ENCODE peak calls at places on chromosome 9, in four cellular contexts. S is kidney; L is BJ; C is CD4-positive, alpha-beta T cell. Y is an unnamed sample.
A peak's percentile ranks its signal among the peaks of the same experiment; 100 is the strongest.

GRCh38 chr9:90835206-90835605 is 33.6 kb downstream of the SYK start:
- DNase-seq in C (no peak), L (no peak), S (no peak), Y (no peak)

GRCh38 chr9:112819635-112820496 is 69.3 kb downstream of the SNX30 start:
- DNase-seq in S (no peak), C (no peak), L (peak; percentile 31), Y (no peak)

GRCh38 chr9:119961774-119962408 is 592.7 kb upstream of the BRINP1 start:
- DNase-seq in S (no peak), C (no peak), L (no peak), Y (no peak)

GRCh38 chr9:114433086-114433485 is 45.3 kb upstream of the AKNA start:
- DNase-seq in C (no peak), S (no peak), L (no peak), Y (no peak)

GRCh38 chr9:114405294-114406034 is 17.7 kb upstream of the AKNA start:
- DNase-seq in L (no peak), S (no peak), C (peak; percentile 74), Y (peak; percentile 62)

GRCh38 chr9:75903785-75904360 is 13.4 kb downstream of the PCSK5 start:
- DNase-seq in S (no peak), C (no peak), L (no peak), Y (no peak)

GRCh38 chr9:111872886-111873285 is 23.7 kb upstream of the UGCG start:
- DNase-seq in C (no peak), S (no peak), L (no peak), Y (no peak)

GRCh38 chr9:20403346-20403745 is 219.0 kb downstream of the MLLT3 start:
- DNase-seq in S (no peak), L (no peak), C (no peak), Y (no peak)

GRCh38 chr9:71680189-71680983 is 87.9 kb downstream of the CEMIP2 start:
- DNase-seq in C (no peak), S (no peak), L (no peak), Y (no peak)

GRCh38 chr9:110752766-110753165 is 84.2 kb downstream of the MUSK start:
- DNase-seq in S (no peak), C (no peak), L (peak; percentile 74), Y (no peak)

GRCh38 chr9:129333961-129334743 is 156.1 kb upstream of the IER5L start:
- DNase-seq in C (peak; percentile 29), S (peak; percentile 99), L (peak; percentile 83), Y (no peak)

GRCh38 chr9:6226696-6227095 is 11.1 kb downstream of the IL33 start:
- DNase-seq in C (no peak), S (no peak), L (no peak), Y (no peak)

GRCh38 chr9:127055745-127056402 is 66.6 kb downstream of the ANGPTL2 start:
- DNase-seq in C (no peak), S (no peak), L (no peak), Y (no peak)

GRCh38 chr9:101840694-101841188 is 102.3 kb upstream of the GRIN3A start:
- DNase-seq in C (no peak), S (no peak), L (no peak), Y (no peak)

GRCh38 chr9:82940386-82940785 is 122.6 kb downstream of the RASEF start:
- DNase-seq in C (no peak), S (no peak), L (no peak), Y (no peak)

GRCh38 chr9:14344846-14345585 is 31.1 kb upstream of the NFIB start:
- DNase-seq in C (no peak), S (no peak), L (no peak), Y (no peak)

GRCh38 chr9:26975728-26976707 is 19.8 kb downstream of the IFT74 start:
- DNase-seq in S (no peak), L (no peak), C (no peak), Y (no peak)

GRCh38 chr9:125629451-125629850 is 77.6 kb downstream of the MAPKAP1 start:
- DNase-seq in C (no peak), S (no peak), L (no peak), Y (no peak)

GRCh38 chr9:9257999-9258398 is 1354.8 kb downstream of the PTPRD start:
- DNase-seq in C (no peak), L (no peak), S (no peak), Y (no peak)

GRCh38 chr9:80648336-80648735 is 1041.0 kb downstream of the TLE1 start:
- DNase-seq in S (no peak), C (no peak), L (no peak), Y (no peak)

GRCh38 chr9:71608825-71609452 is 159.4 kb downstream of the CEMIP2 start:
- DNase-seq in C (no peak), L (no peak), S (no peak), Y (no peak)

GRCh38 chr9:38047301-38048251 is 21.5 kb downstream of the SHB start:
- DNase-seq in L (no peak), C (no peak), S (peak; percentile 86), Y (no peak)

GRCh38 chr9:123419091-123419490 is 63.1 kb downstream of the CRB2 start:
- DNase-seq in L (no peak), S (peak; percentile 46), C (no peak), Y (no peak)

GRCh38 chr9:76618762-76619161 is 145.5 kb upstream of the PCA3 start:
- DNase-seq in C (no peak), S (no peak), L (peak; percentile 98), Y (no peak)

GRCh38 chr9:134325096-134325812 is 1.0 kb upstream of the RXRA start:
- DNase-seq in C (no peak), S (peak; percentile 89), L (no peak), Y (no peak)

GRCh38 chr9:93117924-93118862 is 15.9 kb downstream of the NINJ1 start:
- DNase-seq in C (no peak), L (no peak), S (peak; percentile 51), Y (no peak)

GRCh38 chr9:113530022-113530635 is 66.6 kb downstream of the RGS3 start:
- DNase-seq in S (no peak), C (no peak), L (no peak), Y (no peak)

DNA sequence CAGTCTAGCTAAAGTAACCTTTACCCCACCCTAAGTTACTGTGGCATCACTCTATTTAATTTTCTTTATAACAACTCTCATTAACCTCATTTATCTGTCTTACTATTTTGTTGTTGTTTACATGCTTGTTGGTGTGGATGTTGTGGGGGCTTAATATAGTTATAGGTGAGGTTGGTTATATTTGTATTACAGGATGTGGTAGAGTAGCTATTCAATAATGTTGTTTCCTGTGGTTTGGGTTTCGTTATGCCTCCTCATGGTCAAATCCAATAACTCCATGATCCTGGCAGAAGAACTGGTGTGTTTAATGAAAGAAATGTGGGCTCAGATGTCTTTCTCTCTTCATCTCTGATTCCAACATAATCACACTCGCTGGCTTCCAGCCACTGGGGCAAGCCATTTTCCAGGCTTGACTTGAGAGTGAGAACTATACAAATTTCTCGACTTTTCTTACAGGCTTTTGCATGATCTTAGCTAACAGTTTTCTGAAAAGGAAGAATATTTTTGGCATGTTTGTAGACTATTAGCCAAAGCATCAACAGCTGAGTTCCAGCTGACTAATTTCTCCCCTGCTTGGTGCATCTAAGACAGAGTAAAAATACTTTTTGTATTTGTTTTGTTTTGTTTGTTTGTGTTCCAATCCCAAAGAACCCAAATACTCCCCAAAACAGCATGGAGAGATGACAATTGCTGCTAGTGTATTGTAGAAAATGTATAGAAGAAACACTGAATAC is 303.7 kb upstream of the PAPPA start:
- DNase-seq in L (peak; percentile 19), C (no peak), S (no peak), Y (no peak)
- TF ChIP-seq CTCF in L (peak; percentile 10), C (no peak), S (no peak), Y (no peak)

GRCh38 chr9:136089697-136090045 is 5.4 kb downstream of the NACC2 start:
- DNase-seq in C (no peak), S (no peak), L (no peak), Y (no peak)
- TF ChIP-seq CTCF in C (peak; percentile 67), S (peak; percentile 21), L (peak; percentile 51), Y (no peak)

DNA sequence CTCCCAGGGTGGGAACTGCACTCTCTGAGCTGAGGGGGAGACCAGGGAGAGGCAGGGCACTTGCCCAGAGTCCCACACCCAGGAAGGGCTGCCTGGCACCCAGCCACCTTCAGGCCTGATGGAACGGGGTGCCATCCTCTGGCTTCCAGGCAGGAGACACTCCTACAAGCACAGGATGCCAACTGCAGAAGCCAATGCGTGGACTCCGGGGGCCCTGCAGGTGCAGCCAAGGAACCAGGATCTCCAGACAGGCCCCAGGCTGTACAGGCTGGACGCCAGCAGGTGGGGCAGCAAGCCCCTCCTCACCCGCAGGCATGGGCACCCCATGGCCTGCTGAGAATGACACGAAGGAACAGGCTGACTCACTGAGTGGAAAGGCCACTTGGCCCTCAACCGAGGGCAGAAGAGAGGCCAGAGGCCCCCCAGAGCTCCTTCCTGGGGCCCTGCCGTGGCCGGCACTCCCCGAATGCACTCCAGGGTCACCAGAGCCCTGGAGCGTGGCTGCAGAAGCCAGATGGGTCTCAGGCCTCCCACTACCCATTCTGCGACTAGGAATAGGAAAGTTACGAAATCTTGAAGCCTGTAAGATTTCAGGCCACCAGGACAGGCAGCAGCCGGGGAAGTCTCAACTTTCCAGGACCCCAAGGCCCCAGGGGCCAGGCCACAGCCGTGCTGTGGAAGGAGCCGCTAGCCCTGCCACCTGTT is 15.7 kb downstream of the NACC2 start:
- DNase-seq in S (peak; percentile 63), L (no peak), C (no peak), Y (no peak)
- TF ChIP-seq CTCF in S (no peak), L (no peak), C (no peak), Y (no peak)

GRCh38 chr9:98362624-98363023 is 107.2 kb upstream of the TBC1D2 start:
- DNase-seq in L (no peak), C (no peak), S (no peak), Y (no peak)

GRCh38 chr9:98359569-98359968 is 104.1 kb upstream of the TBC1D2 start:
- DNase-seq in C (no peak), S (no peak), L (no peak), Y (no peak)

GRCh38 chr9:98360176-98360708 is 104.8 kb upstream of the TBC1D2 start:
- DNase-seq in L (no peak), C (no peak), S (no peak), Y (no peak)

GRCh38 chr9:98364042-98364441 is 108.6 kb upstream of the TBC1D2 start:
- DNase-seq in L (no peak), C (no peak), S (no peak), Y (no peak)

GRCh38 chr9:98361645-98362044 is 106.2 kb upstream of the TBC1D2 start:
- DNase-seq in L (no peak), C (no peak), S (no peak), Y (no peak)
- TF ChIP-seq CTCF in L (no peak), C (no peak), S (no peak), Y (no peak)

GRCh38 chr9:19371942-19372341 is 8.1 kb downstream of the RPS6 start:
- DNase-seq in S (no peak), L (no peak), C (no peak), Y (no peak)
- TF ChIP-seq CTCF in S (no peak), L (no peak), C (no peak), Y (no peak)

Y was measured in activated B cell treated with CpG ODN at 0.5 μM for 24 hours.